ENCODE peak calls at places on chromosomes 12 and 14, in six cellular contexts. D is AG08396, S is NCI-H1105, T is anterior cingulate cortex, O is GM06990, Z is kidney. R is an unnamed sample.

GRCh38 chr14:32039401-32039800 is 37.7 kb upstream of the ARHGAP5 start:
- DNase-seq in D (no peak), S (no peak), T (no peak), O (no peak), Z (no peak), R (no peak)

GRCh38 chr12:11763760-11764520 is 114.5 kb downstream of the ETV6 start:
- DNase-seq in D (peak; percentile 71), S (no peak), T (no peak), O (no peak), Z (no peak), R (no peak)

GRCh38 chr14:35159742-35160409 is 37.5 kb downstream of the PRORP start:
- DNase-seq in D (peak; percentile 80), S (no peak), T (no peak), O (peak; percentile 20), Z (no peak), R (no peak)

GRCh38 chr12:119631930-119632678 is 35.8 kb upstream of the PRKAB1 start:
- DNase-seq in D (no peak), S (no peak), T (no peak), O (no peak), Z (no peak), R (no peak)

GRCh38 chr12:108856428-108857157 is 790 bp downstream of the SSH1 start:
- DNase-seq in D (peak; percentile 44), S (no peak), T (no peak), O (peak; percentile 64), Z (peak; percentile 91), R (no peak)

GRCh38 chr12:12819752-12820311 is 6.7 kb downstream of the DDX47 start:
- DNase-seq in D (peak; percentile 81), S (no peak), T (no peak), O (no peak), Z (no peak), R (no peak)

GRCh38 chr12:69755302-69755701 is 16.6 kb downstream of the RAB3IP start:
- DNase-seq in D (no peak), S (no peak), T (no peak), O (no peak), Z (no peak), R (no peak)

GRCh38 chr12:95815635-95816212 is 25.2 kb upstream of the NTN4 start:
- DNase-seq in D (no peak), S (peak; percentile 9), T (no peak), O (no peak), Z (no peak), R (peak; percentile 64)